ENCODE peak calls at places on chromosomes 12 and 14, in nine cellular contexts. E is kidney epithelial cell; B is left ventricle myocardium inferior; X is bronchial epithelial cell; Z is right atrium auricular region; G is suprapubic skin; R is CD8-positive, alpha-beta memory T cell; Y is uterus; M is CD4-positive, CD25-positive, alpha-beta regulatory T cell. Q is an unnamed sample. For H3K27me3, the result is how much of the 10 kb centered on the place peaks cover.

GRCh38 chr12:43444940-43445564 is 107.0 kb downstream of the ADAMTS20 start:
- DNase-seq in E (peak), B (no peak), X (peak), Z (no peak), G (no peak), R (peak), Y (peak), M (peak), Q (peak)

GRCh38 chr14:87732562-87732961 is 260.4 kb downstream of the GALC start:
- DNase-seq in E (no peak), B (no peak), X (no peak), Z (no peak), G (no peak), R (no peak), Y (no peak), M (no peak), Q (no peak)

GRCh38 chr12:28172434-28173030 is 17.7 kb upstream of the CCDC91 start:
- DNase-seq in E (no peak), B (no peak), X (peak), Z (no peak), G (no peak), R (no peak), Y (no peak), M (no peak), Q (no peak)

GRCh38 chr14:30077946-30078345 is 150.3 kb upstream of the PRKD1 start:
- DNase-seq in E (no peak), B (no peak), X (no peak), Z (no peak), G (no peak), R (no peak), Y (no peak), M (no peak), Q (no peak)

GRCh38 chr12:108856170-108856427 is 1.3 kb downstream of the SSH1 start:
- DNase-seq in E (no peak), B (no peak), X (no peak), Z (no peak), G (no peak), R (no peak), Y (no peak), M (no peak), Q (no peak)

GRCh38 chr12:46453428-46453827 is 80.9 kb upstream of the SLC38A2 start:
- DNase-seq in E (no peak), B (no peak), X (peak), Z (no peak), G (no peak), R (no peak), Y (no peak), M (no peak), Q (no peak)

GRCh38 chr12:1800646-1801284 is 19.6 kb upstream of the LRTM2 start:
- DNase-seq in E (no peak), B (no peak), X (no peak), Z (no peak), G (peak), R (no peak), Y (peak), M (no peak), Q (no peak)

GRCh38 chr12:41365653-41366131 is 177.6 kb downstream of the PDZRN4 start:
- DNase-seq in E (peak), B (no peak), X (no peak), Z (no peak), G (no peak), R (no peak), Y (no peak), M (no peak), Q (no peak)

GRCh38 chr12:38919191-38919590 is 13.8 kb upstream of the CPNE8 start:
- DNase-seq in E (no peak), B (no peak), X (peak), Z (no peak), G (no peak), R (no peak), Y (no peak), M (no peak), Q (no peak)

GRCh38 chr12:48973531-48973930 is 2.0 kb upstream of the WNT10B start:
- DNase-seq in E (no peak), B (peak), X (no peak), Z (peak), G (no peak), R (no peak), Y (no peak), M (no peak), Q (no peak)
- H3K27me3 ChIP-seq in E (half or more), B (half or more), X (half or more), Z (under half), G (half or more), R (under half), Y (under half), M (under half), Q (under half)

GRCh38 chr14:69985456-69985855 is 106.2 kb downstream of the SMOC1 start:
- DNase-seq in E (no peak), B (no peak), X (peak), Z (no peak), G (no peak), R (no peak), Y (no peak), M (no peak), Q (no peak)

GRCh38 chr14:69988979-69989378 is 109.8 kb downstream of the SMOC1 start:
- DNase-seq in E (no peak), B (no peak), X (no peak), Z (no peak), G (no peak), R (no peak), Y (no peak), M (no peak), Q (no peak)

GRCh38 chr14:69983317-69983716 is 104.1 kb downstream of the SMOC1 start:
- DNase-seq in E (no peak), B (no peak), X (no peak), Z (no peak), G (no peak), R (no peak), Y (no peak), M (no peak), Q (no peak)

GRCh38 chr14:69987416-69988144 is 108.4 kb downstream of the SMOC1 start:
- DNase-seq in E (no peak), B (no peak), X (no peak), Z (no peak), G (no peak), R (no peak), Y (no peak), M (no peak), Q (no peak)

DNA sequence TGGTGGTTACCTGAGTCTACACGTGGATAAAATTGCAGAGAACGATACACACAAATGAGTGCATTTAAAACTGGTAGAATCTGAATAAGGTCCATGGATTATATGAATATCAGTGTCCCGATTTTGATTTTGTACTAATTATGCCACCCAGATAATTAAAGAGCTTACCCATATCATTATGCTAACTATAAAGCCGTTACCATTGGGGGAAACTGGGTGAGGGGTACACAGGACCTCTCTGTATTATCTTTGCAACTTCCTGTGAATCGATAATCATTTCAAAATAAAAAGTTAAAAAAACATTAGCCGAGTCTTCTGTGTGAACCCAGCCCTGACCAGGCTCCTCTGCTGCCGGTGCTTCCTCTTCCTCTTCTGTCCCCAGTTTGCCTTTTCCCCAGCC is 107.1 kb downstream of the SMOC1 start:
- DNase-seq in E (no peak), B (no peak), X (no peak), Z (no peak), G (no peak), R (no peak), Y (no peak), M (no peak), Q (no peak)
- H3K27me3 ChIP-seq in E (under half), B (half or more), X (under half), Z (under half), G (under half), R (under half), Y (under half), M (under half), Q (under half)

DNA sequence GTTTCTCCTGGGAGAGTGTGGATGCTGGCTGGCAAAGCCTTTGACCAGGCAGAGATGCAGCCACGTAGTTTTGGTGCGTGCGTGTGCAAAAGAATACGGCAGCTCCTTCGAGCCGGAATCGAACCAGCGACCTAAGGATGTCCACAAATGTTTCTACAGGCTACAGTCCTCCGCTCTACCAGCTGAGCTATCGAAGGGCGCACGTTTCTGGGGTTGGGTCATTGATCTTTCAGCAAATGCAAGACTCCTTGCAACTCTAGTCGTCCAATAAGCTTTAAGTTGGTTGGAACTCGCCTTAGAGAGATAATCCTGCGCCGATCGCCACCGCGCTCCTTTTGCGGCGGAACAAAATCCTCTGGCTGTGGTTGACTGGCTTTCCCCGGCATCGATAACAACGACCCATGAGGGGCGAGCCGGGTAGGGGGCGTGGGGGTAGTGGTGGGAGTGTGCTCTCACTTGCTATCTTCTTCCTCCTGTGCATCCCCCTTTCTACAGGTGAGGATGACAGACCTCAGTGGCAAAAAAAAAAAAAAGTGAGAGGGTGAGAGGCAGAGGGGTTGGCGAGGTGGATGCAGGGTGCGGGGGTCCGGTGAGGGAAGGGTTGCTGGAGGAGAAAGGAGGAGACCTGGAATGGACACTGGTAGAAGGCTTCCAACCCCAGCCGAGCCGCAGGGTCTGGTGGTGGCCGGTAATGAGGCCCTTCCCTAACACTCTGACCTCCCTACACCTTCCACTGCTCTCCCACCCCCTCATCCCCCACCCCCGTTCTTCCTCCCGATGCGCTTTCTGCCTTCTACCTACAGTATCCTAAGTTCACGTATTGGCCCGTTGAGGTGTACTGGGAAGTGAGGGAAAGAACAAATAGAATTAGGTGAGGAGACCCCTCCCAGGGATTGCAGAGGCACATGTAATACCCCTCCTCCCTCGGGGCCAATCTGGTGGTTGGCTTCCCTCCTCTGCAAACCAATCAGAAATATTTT is 11.8 kb upstream of the OR6S1 start:
- DNase-seq in E (no peak), B (no peak), X (peak), Z (peak), G (no peak), R (no peak), Y (no peak), M (no peak), Q (no peak)
- H3K27me3 ChIP-seq in E (under half), B (half or more), X (under half), Z (under half), G (half or more), R (under half), Y (under half), M (under half), Q (under half)

GRCh38 chr14:33799705-33800269 is 151.1 kb downstream of the EGLN3 start:
- DNase-seq in E (no peak), B (peak), X (no peak), Z (no peak), G (no peak), R (no peak), Y (no peak), M (no peak), Q (no peak)
- H3K27me3 ChIP-seq in E (under half), B (under half), X (under half), Z (under half), G (under half), R (under half), Y (under half), M (under half), Q (under half)

GRCh38 chr14:21993070-21993469 is 319.5 kb upstream of the OR4E1 start:
- DNase-seq in E (no peak), B (no peak), X (no peak), Z (no peak), G (no peak), R (no peak), Y (no peak), M (no peak), Q (no peak)
- H3K27me3 ChIP-seq in E (under half), B (under half), X (under half), Z (under half), G (under half), R (under half), Y (under half), M (under half), Q (under half)

GRCh38 chr12:132379996-132380395 is 50.6 kb upstream of the GALNT9 start:
- DNase-seq in E (no peak), B (no peak), X (no peak), Z (no peak), G (no peak), R (no peak), Y (no peak), M (no peak), Q (no peak)
- H3K27me3 ChIP-seq in E (under half), B (half or more), X (under half), Z (under half), G (half or more), R (under half), Y (under half), M (under half), Q (under half)

Q was measured in lung.